ENCODE peak calls at places on chromosomes 16 and 17, in nine cellular contexts. Y is RPMI8226; X is KG1; D is activated B cell treated with CpG ODN at 0.5 μM for 24 hours; A is right cardiac atrium; F is AG09319; H is stimulated activated CD8-positive, alpha-beta memory T cell treated with anti-CD3 and anti-CD28 coated beads, Interleukin-4, amount 100 ng/mL, for 1 hour; O is activated T-cell treated with anti-CD3 and anti-CD28 coated beads, Interleukin-2, amount 50 U/mL, for 72 hours; Z is activated CD8-positive, alpha-beta memory T cell treated with anti-CD3 and anti-CD28 coated beads, Interleukin-2, amount 50 U/mL, for 4 hours. S is an unnamed sample.

GRCh38 chr17:56653877-56654276 is 60.4 kb downstream of the NOG start:
- DNase-seq in Y (peak; percentile 50), X (no peak), D (no peak), A (no peak), F (no peak), H (peak; percentile 3), O (peak; percentile 66), Z (peak; percentile 58), S (peak; percentile 73)

GRCh38 chr16:59463776-59464175 is 729.7 kb upstream of the GOT2 start:
- DNase-seq in Y (no peak), X (no peak), D (no peak), A (no peak), F (no peak), H (no peak), O (no peak), Z (no peak), S (no peak)

GRCh38 chr17:5241861-5242671 is 7.4 kb upstream of the SCIMP start:
- DNase-seq in Y (peak; percentile 62), X (no peak), D (no peak), A (no peak), F (no peak), H (no peak), O (no peak), Z (no peak), S (no peak)

GRCh38 chr16:72936408-72936807 is 111.5 kb downstream of the ZFHX3 start:
- DNase-seq in Y (no peak), X (no peak), D (no peak), A (no peak), F (no peak), H (no peak), O (no peak), Z (no peak), S (no peak)

GRCh38 chr17:16923904-16924700 is 47.8 kb downstream of the TNFRSF13B start:
- DNase-seq in Y (no peak), X (no peak), D (no peak), A (no peak), F (no peak), H (no peak), O (no peak), Z (no peak), S (no peak)

GRCh38 chr17:2204393-2204792 is 99.2 kb downstream of the SMG6 start:
- DNase-seq in Y (no peak), X (no peak), D (no peak), A (no peak), F (no peak), H (no peak), O (no peak), Z (no peak), S (no peak)

GRCh38 chr17:61605692-61606091 is 14.7 kb upstream of the NACA2 start:
- DNase-seq in Y (no peak), X (no peak), D (no peak), A (no peak), F (no peak), H (no peak), O (no peak), Z (no peak), S (no peak)

GRCh38 chr17:7191571-7192270 is 12.6 kb upstream of the ASGR1 start:
- DNase-seq in Y (peak; percentile 21), X (no peak), D (no peak), A (peak; percentile 75), F (no peak), H (no peak), O (no peak), Z (no peak), S (peak; percentile 31)

GRCh38 chr16:4947722-4948503 is 10.2 kb upstream of the SEC14L5 start:
- DNase-seq in Y (no peak), X (no peak), D (no peak), A (peak; percentile 13), F (no peak), H (no peak), O (no peak), Z (no peak), S (no peak)

GRCh38 chr17:41352597-41353366 is 2.2 kb upstream of the KRT33A start:
- DNase-seq in Y (no peak), X (no peak), D (no peak), A (no peak), F (no peak), H (no peak), O (no peak), Z (no peak), S (no peak)

GRCh38 chr17:37676115-37676925 is 33.1 kb upstream of the DDX52 start:
- DNase-seq in Y (no peak), X (no peak), D (no peak), A (no peak), F (no peak), H (no peak), O (no peak), Z (no peak), S (no peak)

GRCh38 chr17:56917559-56918296 is 3.9 kb upstream of the TRIM25 start:
- DNase-seq in Y (no peak), X (no peak), D (no peak), A (no peak), F (no peak), H (no peak), O (no peak), Z (no peak), S (no peak)

S was measured in SW 1271.